ENCODE peak calls at places on chromosomes 12 and 14, in ten cellular contexts. K is H1, Q is suprapubic skin, M is body of pancreas, C is uterus, D is esophagus squamous epithelium, R is GM12891, W is adrenal gland, F is stomach, O is ovary. E is an unnamed sample.

GRCh38 chr14:67240168-67240932 is 885 bp upstream of the PALS1 start:
- DNase-seq in K (peak), F (peak), W (peak), M (peak), D (no peak), O (peak), C (peak), R (no peak), Q (peak), E (peak)

GRCh38 chr14:70651522-70651921 is 9.8 kb downstream of the TTC9 start:
- DNase-seq in M (no peak), C (no peak), D (no peak), F (no peak), R (no peak), O (no peak), K (peak), W (no peak), Q (no peak), E (no peak)

GRCh38 chr14:61258985-61259384 is 22.2 kb downstream of the TMEM30B start:
- DNase-seq in K (no peak), W (no peak), M (no peak), C (no peak), Q (no peak), R (no peak), F (no peak), O (no peak), D (no peak), E (no peak)

GRCh38 chr12:51865757-51866270 is 17.3 kb upstream of the FIGNL2 start:
- DNase-seq in M (no peak), Q (no peak), D (no peak), K (no peak), F (no peak), W (no peak), C (no peak), R (no peak), O (no peak), E (no peak)

GRCh38 chr12:84117190-84117589 is 795.4 kb downstream of the SLC6A15 start:
- DNase-seq in W (no peak), Q (no peak), M (no peak), D (no peak), R (no peak), F (no peak), K (no peak), O (no peak), C (no peak), E (no peak)

GRCh38 chr14:66046035-66046434 is 440.1 kb upstream of the CCDC196 start:
- DNase-seq in K (no peak), W (no peak), M (no peak), F (no peak), Q (no peak), O (no peak), R (no peak), C (no peak), D (no peak), E (no peak)

GRCh38 chr12:52079576-52080402 is at the start of gene SMIM41:
- DNase-seq in M (no peak), W (no peak), C (no peak), K (peak), Q (no peak), D (no peak), F (no peak), R (no peak), O (peak), E (no peak)

GRCh38 chr14:75861161-75861621 is 120.6 kb downstream of the TGFB3 start:
- DNase-seq in F (no peak), R (no peak), M (no peak), K (no peak), W (no peak), D (no peak), C (peak), Q (no peak), O (no peak), E (no peak)

GRCh38 chr12:124130717-124131670 is 158.0 kb downstream of the ZNF664 start:
- DNase-seq in F (peak), K (no peak), D (no peak), C (no peak), M (no peak), W (no peak), R (no peak), Q (no peak), O (no peak), E (no peak)

GRCh38 chr12:20492251-20492728 is 124.0 kb downstream of the PDE3A start:
- DNase-seq in D (no peak), F (no peak), C (no peak), K (no peak), W (peak), M (no peak), Q (no peak), O (no peak), R (no peak), E (peak)

GRCh38 chr12:43436597-43436996 is 115.4 kb downstream of the ADAMTS20 start:
- DNase-seq in D (no peak), O (no peak), C (no peak), R (no peak), F (no peak), M (no peak), Q (no peak), K (no peak), W (no peak), E (no peak)

GRCh38 chr12:71947645-71948105 is 9.0 kb downstream of the TPH2 start:
- DNase-seq in F (no peak), O (no peak), C (no peak), M (no peak), K (peak), Q (no peak), W (no peak), D (no peak), R (no peak), E (no peak)

DNA sequence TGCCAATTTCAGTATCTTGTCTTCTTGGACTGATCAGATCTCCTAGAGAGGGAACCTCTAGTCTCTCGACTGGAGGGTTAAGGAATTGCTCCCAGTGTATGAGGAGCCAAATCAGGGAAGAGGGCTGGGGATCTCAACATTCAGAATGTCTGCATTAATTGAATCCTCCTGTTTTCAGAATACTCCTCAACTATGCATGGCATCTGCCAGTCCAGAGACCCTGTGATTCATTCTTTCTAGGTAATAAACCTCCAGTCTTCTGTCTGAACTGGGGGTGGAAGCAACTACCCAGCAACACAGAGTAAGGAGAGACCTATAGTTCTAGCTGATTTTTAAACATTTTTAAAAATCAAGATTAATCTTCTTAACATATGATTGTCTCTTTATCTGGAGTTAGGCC is 92.7 kb downstream of the AKAP6 start:
- DNase-seq in D (no peak), C (no peak), Q (no peak), M (no peak), K (no peak), O (no peak), F (no peak), R (no peak), W (no peak), E (no peak)
- TF ChIP-seq POLR2A in D (no peak), C (no peak), Q (no peak), M (no peak), K (no peak), O (no peak), F (no peak), R (no peak), W (no peak), E (no peak)

GRCh38 chr12:116933101-116933500 is 22.4 kb downstream of the FBXW8 start:
- DNase-seq in D (no peak), C (no peak), M (no peak), R (no peak), F (no peak), O (no peak), W (no peak), K (no peak), Q (no peak), E (no peak)

GRCh38 chr12:116937640-116938039 is 26.9 kb downstream of the FBXW8 start:
- DNase-seq in M (no peak), F (no peak), R (no peak), D (no peak), K (no peak), C (peak), O (no peak), W (no peak), Q (no peak), E (no peak)

GRCh38 chr12:116931665-116932064 is 20.9 kb downstream of the FBXW8 start:
- DNase-seq in D (no peak), M (no peak), O (no peak), C (no peak), W (no peak), Q (no peak), R (no peak), K (no peak), F (no peak), E (no peak)

GRCh38 chr12:116933512-116934246 is 22.9 kb downstream of the FBXW8 start:
- DNase-seq in C (no peak), K (no peak), F (no peak), M (no peak), O (no peak), W (no peak), R (no peak), Q (no peak), D (no peak), E (no peak)

DNA sequence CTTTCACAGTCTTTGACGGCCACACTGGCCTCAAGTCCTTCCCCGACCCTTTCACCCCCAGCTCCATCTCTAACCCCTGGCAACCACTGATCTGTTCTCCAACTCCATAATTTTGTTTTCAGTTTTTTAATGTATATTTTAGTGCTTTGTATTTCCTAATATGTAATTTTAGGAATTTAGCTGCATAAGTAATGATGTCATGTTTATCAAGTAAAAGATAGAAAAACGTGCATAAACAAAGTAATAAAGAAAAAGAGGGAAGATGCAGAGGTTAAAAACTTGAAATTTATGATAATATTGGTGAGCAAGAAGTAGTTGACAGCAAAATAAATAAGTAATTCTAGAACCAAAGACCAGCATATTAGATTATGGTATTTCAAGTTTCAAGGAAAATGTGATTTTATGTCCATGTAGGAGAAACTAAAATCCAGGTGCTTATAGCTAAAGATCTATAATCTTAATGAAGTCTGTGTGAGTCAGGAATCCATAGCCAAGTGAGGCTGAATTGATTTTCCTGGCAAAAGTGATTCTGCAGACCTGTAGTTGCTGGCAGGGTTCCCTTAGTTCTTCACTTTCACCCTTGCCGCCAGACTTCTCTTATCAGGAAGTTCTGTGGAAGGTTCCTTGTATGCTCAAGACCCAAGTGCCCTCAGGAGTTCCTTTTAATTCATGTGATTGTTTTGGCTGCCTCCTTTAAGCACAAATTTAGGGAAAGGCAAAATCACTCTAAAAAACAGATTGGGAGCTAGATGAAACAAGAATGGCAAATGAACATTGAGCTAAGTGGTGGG is 24.4 kb downstream of the FBXW8 start:
- DNase-seq in O (no peak), C (no peak), M (peak), Q (no peak), K (no peak), R (no peak), W (no peak), F (peak), D (no peak), E (no peak)
- TF ChIP-seq POLR2A in O (no peak), C (no peak), M (no peak), Q (no peak), K (no peak), R (no peak), W (no peak), F (no peak), D (no peak), E (no peak)

DNA sequence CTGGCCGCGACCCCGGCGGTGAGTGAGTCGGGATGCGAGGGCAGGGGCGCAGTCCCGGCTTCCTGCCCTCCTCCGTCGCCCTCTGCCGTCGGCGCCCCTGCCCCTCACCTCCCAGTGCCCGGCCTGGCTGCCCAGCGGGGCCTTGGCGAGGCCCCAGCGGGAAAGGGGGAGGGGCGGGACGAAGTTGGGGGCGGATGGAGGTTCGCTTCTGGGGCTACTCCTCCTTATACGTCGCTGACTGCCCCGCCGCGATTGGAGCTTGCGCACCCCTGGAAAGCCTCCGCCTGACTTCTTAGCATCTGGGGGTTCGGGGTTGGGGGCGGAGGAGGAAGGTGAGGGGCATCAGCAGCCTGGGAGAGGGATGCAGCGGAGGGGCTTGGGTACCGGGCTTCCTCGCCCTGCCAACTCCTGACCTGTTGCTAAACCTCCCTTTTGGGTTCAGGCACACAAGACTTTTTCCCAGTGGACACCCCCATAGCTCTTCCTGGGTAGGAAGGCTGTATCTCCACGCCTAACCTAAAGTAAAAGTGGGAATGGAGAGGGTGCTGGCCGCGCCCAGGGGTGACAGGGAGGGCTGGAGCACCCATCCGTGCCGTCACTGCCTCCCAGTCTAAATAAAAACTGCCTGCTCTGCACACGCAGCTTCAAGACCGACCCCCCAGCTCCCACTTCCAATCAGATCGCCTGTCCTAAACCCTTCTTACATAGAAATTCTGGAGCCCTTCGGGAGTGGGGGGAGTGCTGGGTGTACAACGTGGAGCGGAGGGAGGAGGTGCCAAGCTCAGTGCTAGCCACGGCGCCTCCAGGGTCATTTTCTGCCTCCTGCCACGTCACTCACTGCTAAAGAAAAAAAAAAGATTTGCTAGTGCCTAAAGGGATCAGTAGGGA is 585 bp downstream of the TMEM263 start:
- DNase-seq in C (peak), K (peak), R (peak), D (no peak), O (peak), W (peak), Q (peak), M (peak), F (peak), E (peak)
- TF ChIP-seq POLR2A in C (no peak), K (no peak), R (no peak), D (peak), O (peak), W (peak), Q (no peak), M (peak), F (no peak), E (peak)

DNA sequence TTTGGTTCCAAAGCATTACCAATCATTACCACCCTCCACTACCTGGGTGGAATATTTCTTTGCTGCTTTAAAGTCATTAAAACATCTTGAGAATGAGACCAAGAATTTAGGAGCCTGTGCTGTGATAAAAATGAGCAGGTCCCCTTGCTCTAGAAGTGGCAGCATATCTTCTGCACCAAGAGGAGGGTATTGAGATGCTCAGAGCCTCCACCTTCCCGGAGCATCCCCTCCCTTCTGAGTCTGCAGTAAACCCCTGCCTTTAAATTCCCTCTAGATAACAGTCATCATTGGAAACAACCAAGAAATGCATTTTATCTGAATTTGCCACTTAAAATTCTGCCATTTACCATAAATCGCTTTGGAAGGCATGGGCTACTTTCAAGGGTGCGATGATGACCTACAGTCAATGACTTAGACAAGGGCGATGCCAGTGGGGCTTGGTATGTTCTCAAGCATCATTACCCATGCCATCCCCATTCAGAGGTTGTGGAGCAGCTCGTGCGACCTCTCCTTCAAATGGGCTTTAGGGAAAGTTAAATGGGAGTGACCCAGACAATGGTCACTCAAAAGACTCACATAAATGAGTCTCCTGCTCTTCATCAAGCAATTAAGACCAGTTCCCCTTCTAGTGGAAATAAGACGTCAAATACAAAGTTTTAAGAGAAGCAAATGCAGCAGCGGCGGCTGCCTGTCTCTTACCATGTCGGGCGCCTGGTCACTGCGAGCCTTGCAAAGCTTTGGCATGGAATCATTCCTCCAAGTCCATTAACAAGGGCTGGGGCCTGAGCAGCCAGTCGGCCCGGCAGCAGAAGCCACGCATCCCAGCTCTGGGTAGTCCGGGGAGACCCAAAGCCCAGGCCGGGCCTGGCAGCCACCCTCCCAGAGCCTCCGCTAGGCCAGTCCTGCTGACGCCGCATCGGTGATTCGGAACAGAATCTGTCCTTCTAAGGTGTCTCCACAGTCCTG is 334.5 kb downstream of the TMEM121 start:
- DNase-seq in M (peak), F (peak), R (peak), C (peak), K (no peak), O (peak), W (no peak), D (no peak), Q (peak), E (no peak)
- TF ChIP-seq POLR2A in M (no peak), F (no peak), R (peak), C (no peak), K (no peak), O (no peak), W (no peak), D (no peak), Q (no peak), E (no peak)

DNA sequence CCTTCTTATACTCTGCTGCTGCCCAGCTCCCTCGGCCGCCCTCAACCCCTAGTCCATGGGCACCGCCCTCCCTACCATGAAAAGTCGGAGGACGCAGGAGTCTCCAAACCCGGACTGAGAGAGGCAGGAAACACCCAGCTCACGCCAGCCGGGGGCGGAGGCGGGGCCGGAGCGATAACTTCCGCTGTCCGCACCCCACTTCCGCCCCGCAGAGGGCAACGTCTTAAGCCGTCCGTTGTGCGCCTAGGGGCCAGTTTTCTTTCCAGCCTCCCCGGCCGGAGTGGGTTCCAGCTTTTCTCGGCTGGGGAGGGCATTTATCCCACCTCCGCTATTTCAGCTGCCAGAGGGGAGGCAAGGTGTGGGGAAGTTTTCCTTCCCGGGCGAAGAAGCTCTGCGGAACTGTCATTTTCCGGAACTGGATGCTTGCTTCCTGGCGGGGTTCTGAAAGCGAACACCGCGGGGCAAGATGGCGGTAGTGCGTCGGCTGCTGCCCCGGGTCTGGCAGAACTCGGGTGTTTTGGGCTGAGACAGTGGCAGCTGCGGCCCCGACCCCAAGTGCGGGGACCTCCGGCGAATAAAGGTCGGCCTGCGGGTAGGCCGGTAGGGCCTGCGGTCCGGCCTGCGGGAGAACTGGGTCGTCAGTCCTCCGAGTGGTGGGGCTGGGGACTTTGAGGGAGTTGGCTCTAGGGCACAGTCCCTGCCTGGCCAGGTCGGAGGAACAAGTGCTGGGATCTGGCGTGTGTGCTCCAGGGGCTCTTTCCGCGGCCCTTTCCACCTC is at the start of the genes KCTD10 and UBE3B:
- DNase-seq in F (peak), Q (peak), M (peak), K (peak), R (peak), D (peak), W (peak), O (peak), C (peak), E (peak)
- TF ChIP-seq POLR2A in F (no peak), Q (no peak), M (peak), K (peak), R (peak), D (peak), W (peak), O (peak), C (peak), E (peak)

DNA sequence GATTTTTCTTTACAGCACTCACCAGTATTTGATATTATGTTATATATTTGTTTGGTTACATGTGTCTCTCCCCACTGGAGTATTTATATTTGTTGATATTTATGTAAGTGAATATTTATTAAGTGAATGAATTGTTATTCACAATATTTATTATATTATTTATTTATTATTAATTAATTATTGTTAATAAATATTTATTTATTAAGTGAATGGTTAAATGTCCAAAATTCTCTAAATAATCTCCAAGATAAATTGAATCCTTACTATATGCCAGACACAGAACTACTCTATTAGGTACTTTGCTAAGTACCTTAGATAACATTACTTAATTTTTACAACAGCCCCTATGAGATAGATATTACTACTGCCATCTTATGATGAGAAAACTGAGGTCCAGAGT is 10.2 kb upstream of the CRY1 start:
- DNase-seq in D (no peak), Q (no peak), F (no peak), W (no peak), R (no peak), M (no peak), O (no peak), C (no peak), K (no peak), E (no peak)
- TF ChIP-seq POLR2A in D (no peak), Q (no peak), F (no peak), W (no peak), R (no peak), M (no peak), O (no peak), C (no peak), K (no peak), E (no peak)